ENCODE peak calls at places on chromosomes 12 and 14, in seven cellular contexts. One of them, this sample, is unnamed. For H3K4me1, the result is how much of the 10 kb centered on the place peaks cover.

GRCh38 chr12:8680533-8680932 is 17.3 kb upstream of the RIMKLB start:
- DNase-seq in tibial artery: no peak
- DNase-seq in BE2C: no peak
- DNase-seq in heart left ventricle: no peak
- DNase-seq in upper lobe of right lung: no peak
- DNase-seq in lung: no peak
- DNase-seq in left ventricle myocardium inferior: no peak
- DNase-seq in this sample: no peak

GRCh38 chr12:120155072-120155471 is 38.5 kb upstream of the RAB35 start:
- DNase-seq in tibial artery: no peak
- DNase-seq in BE2C: no peak
- DNase-seq in heart left ventricle: no peak
- DNase-seq in upper lobe of right lung: no peak
- DNase-seq in lung: no peak
- DNase-seq in left ventricle myocardium inferior: no peak
- DNase-seq in this sample: no peak

GRCh38 chr12:121008347-121009098 is 7.8 kb downstream of the C12orf43 start:
- DNase-seq in tibial artery: no peak
- DNase-seq in BE2C: no peak
- DNase-seq in heart left ventricle: no peak
- DNase-seq in upper lobe of right lung: peak
- DNase-seq in lung: no peak
- DNase-seq in left ventricle myocardium inferior: no peak
- DNase-seq in this sample: no peak

GRCh38 chr12:56333197-56333678 is 562 bp downstream of the PAN2 start:
- DNase-seq in tibial artery: no peak
- DNase-seq in BE2C: no peak
- DNase-seq in heart left ventricle: no peak
- DNase-seq in upper lobe of right lung: no peak
- DNase-seq in lung: no peak
- DNase-seq in left ventricle myocardium inferior: no peak
- DNase-seq in this sample: no peak

GRCh38 chr12:29073631-29074239 is 75.3 kb upstream of the FAR2 start:
- DNase-seq in tibial artery: no peak
- DNase-seq in BE2C: peak
- DNase-seq in heart left ventricle: no peak
- DNase-seq in upper lobe of right lung: no peak
- DNase-seq in lung: no peak
- DNase-seq in left ventricle myocardium inferior: no peak
- DNase-seq in this sample: no peak

GRCh38 chr12:110785240-110785639 is 42.5 kb upstream of the PPP1CC start:
- DNase-seq in tibial artery: no peak
- DNase-seq in BE2C: peak
- DNase-seq in heart left ventricle: no peak
- DNase-seq in upper lobe of right lung: no peak
- DNase-seq in lung: no peak
- DNase-seq in left ventricle myocardium inferior: no peak
- DNase-seq in this sample: no peak

GRCh38 chr12:52175411-52176350 is 16.1 kb downstream of the KRT80 start:
- DNase-seq in tibial artery: no peak
- DNase-seq in BE2C: no peak
- DNase-seq in heart left ventricle: no peak
- DNase-seq in upper lobe of right lung: no peak
- DNase-seq in lung: no peak
- DNase-seq in left ventricle myocardium inferior: no peak
- DNase-seq in this sample: no peak

GRCh38 chr12:126038434-126038833 is 973.2 kb downstream of the AACS start:
- DNase-seq in tibial artery: no peak
- DNase-seq in BE2C: no peak
- DNase-seq in heart left ventricle: no peak
- DNase-seq in upper lobe of right lung: no peak
- DNase-seq in lung: no peak
- DNase-seq in left ventricle myocardium inferior: no peak
- DNase-seq in this sample: no peak

GRCh38 chr12:92718483-92718985 is 15.7 kb downstream of the PLEKHG7 start:
- DNase-seq in tibial artery: no peak
- DNase-seq in BE2C: no peak
- DNase-seq in heart left ventricle: no peak
- DNase-seq in upper lobe of right lung: no peak
- DNase-seq in lung: no peak
- DNase-seq in left ventricle myocardium inferior: no peak
- DNase-seq in this sample: no peak

GRCh38 chr12:5176058-5176457 is 132.4 kb downstream of the KCNA5 start:
- DNase-seq in tibial artery: no peak
- DNase-seq in BE2C: no peak
- DNase-seq in heart left ventricle: no peak
- DNase-seq in upper lobe of right lung: no peak
- DNase-seq in lung: no peak
- DNase-seq in left ventricle myocardium inferior: no peak
- DNase-seq in this sample: no peak

DNA sequence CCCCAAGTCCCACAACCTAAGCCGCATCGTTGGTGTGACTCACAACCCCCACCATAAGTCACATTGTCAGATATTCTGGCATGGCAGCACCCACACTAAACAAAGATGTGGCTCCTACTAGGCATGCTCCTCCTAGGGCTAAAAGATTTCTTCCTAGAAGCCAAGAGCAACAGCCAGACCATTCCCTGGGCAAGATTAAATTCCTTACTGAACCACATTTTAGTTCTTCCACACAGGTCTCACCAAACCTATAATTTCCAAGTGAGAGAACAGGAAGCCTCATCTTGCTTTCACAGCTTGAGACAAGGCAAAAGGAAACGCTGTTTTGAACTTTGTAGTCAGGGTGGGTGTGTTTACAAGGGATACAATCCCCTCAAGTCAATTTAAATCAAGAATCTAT is 632.8 kb downstream of the DIO2 start:
- DNase-seq in tibial artery: no peak
- DNase-seq in BE2C: no peak
- DNase-seq in heart left ventricle: no peak
- DNase-seq in upper lobe of right lung: no peak
- DNase-seq in lung: no peak
- DNase-seq in left ventricle myocardium inferior: no peak
- DNase-seq in this sample: no peak
- H3K4me1 ChIP-seq in tibial artery: under half
- H3K4me1 ChIP-seq in BE2C: under half
- H3K4me1 ChIP-seq in heart left ventricle: under half
- H3K4me1 ChIP-seq in upper lobe of right lung: under half
- H3K4me1 ChIP-seq in lung: under half
- H3K4me1 ChIP-seq in left ventricle myocardium inferior: under half
- H3K4me1 ChIP-seq in this sample: under half

DNA sequence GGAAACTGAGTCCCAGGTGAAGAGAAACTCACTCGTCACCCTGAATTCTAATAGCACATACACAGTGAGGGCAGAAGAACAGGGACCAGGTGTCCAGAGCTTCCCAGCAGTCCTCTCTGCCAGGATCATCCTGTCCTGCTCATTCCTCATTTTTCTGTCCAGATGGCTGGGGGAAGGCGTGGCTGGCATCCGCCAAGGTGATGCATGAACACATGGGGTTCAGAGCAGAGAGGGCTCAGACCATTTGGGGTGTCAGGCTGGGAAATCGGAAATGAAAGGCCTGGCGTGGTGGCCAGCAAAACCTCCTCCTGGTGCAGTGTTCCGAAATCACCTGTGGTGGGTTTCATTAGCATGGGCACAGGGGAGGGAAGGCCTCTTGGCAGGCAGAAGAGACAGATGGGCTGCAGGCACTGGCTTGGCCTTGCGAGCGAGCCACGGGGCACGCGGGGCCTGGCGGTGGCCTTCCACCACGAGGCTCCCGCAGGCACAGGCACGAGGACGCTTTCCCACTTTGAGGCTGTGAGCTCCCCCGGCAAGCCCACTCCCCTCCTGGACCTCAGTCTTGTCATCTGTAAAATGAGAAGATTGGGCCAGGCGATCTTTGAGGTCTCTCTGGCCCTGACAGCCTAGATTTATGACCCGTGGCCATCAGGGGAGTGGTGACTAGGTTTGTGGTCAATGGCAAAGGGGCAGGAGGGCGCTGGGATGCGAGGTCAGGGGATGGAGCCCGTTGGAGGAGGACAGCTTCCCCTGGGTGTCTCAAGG is 68.5 kb downstream of the TSPAN9 start:
- DNase-seq in tibial artery: no peak
- DNase-seq in BE2C: no peak
- DNase-seq in heart left ventricle: no peak
- DNase-seq in upper lobe of right lung: peak
- DNase-seq in lung: no peak
- DNase-seq in left ventricle myocardium inferior: no peak
- DNase-seq in this sample: no peak
- H3K4me1 ChIP-seq in tibial artery: under half
- H3K4me1 ChIP-seq in BE2C: under half
- H3K4me1 ChIP-seq in heart left ventricle: half or more
- H3K4me1 ChIP-seq in upper lobe of right lung: under half
- H3K4me1 ChIP-seq in lung: under half
- H3K4me1 ChIP-seq in left ventricle myocardium inferior: half or more
- H3K4me1 ChIP-seq in this sample: under half

GRCh38 chr14:105489607-105490317 is 1.3 kb upstream of the TEDC1 start:
- DNase-seq in tibial artery: peak
- DNase-seq in BE2C: peak
- DNase-seq in heart left ventricle: peak
- DNase-seq in upper lobe of right lung: peak
- DNase-seq in lung: peak
- DNase-seq in left ventricle myocardium inferior: peak
- DNase-seq in this sample: peak

GRCh38 chr14:105486974-105487448 is 325 bp downstream of the CRIP1 start:
- DNase-seq in tibial artery: peak
- DNase-seq in BE2C: peak
- DNase-seq in heart left ventricle: peak
- DNase-seq in upper lobe of right lung: no peak
- DNase-seq in lung: peak
- DNase-seq in left ventricle myocardium inferior: peak
- DNase-seq in this sample: peak

GRCh38 chr14:105487449-105487985 is 831 bp downstream of the CRIP1 start:
- DNase-seq in tibial artery: peak
- DNase-seq in BE2C: no peak
- DNase-seq in heart left ventricle: peak
- DNase-seq in upper lobe of right lung: peak
- DNase-seq in lung: no peak
- DNase-seq in left ventricle myocardium inferior: peak
- DNase-seq in this sample: peak

GRCh38 chr14:105488781-105489606 is 2.1 kb upstream of the TEDC1 start:
- DNase-seq in tibial artery: no peak
- DNase-seq in BE2C: no peak
- DNase-seq in heart left ventricle: peak
- DNase-seq in upper lobe of right lung: no peak
- DNase-seq in lung: no peak
- DNase-seq in left ventricle myocardium inferior: peak
- DNase-seq in this sample: peak

DNA sequence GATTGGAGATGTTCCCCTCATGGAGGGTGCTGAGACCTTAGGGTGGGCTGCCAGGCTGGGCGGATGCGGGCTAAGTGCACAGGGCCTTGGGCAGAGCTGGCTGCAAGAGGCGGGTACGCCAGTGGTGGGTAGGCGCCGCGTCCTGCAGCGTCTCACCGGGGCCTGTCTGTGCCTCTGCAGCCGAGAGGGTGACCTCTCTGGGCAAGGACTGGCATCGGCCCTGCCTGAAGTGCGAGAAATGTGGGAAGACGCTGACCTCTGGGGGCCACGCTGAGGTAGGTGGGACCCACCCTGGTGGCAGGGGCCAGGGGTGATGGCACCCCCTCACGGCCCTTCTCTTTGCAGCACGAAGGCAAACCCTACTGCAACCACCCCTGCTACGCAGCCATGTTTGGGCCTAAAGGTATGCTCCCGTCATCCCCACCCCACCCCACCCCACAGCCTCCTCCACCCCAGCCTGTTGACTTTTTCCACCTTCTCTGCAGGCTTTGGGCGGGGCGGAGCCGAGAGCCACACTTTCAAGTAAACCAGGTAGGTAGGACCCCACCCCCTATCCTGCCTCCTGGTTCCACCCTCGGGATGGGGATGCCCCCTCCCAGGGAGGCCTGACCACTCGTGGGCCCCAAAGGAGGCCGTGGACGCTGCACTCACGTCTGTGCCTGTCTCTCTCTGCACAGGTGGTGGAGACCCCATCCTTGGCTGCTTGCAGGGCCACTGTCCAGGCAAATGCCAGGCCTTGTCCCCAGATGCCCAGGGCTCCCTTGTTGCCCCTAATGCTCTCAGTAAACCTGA is 1.5 kb downstream of the CRIP1 start:
- DNase-seq in tibial artery: no peak
- DNase-seq in BE2C: no peak
- DNase-seq in heart left ventricle: peak
- DNase-seq in upper lobe of right lung: no peak
- DNase-seq in lung: no peak
- DNase-seq in left ventricle myocardium inferior: peak
- DNase-seq in this sample: peak
- H3K4me1 ChIP-seq in tibial artery: half or more
- H3K4me1 ChIP-seq in BE2C: under half
- H3K4me1 ChIP-seq in heart left ventricle: half or more
- H3K4me1 ChIP-seq in upper lobe of right lung: under half
- H3K4me1 ChIP-seq in lung: under half
- H3K4me1 ChIP-seq in left ventricle myocardium inferior: half or more
- H3K4me1 ChIP-seq in this sample: under half

GRCh38 chr14:99754141-99755067 is 38.8 kb upstream of the EML1 start:
- DNase-seq in tibial artery: peak
- DNase-seq in BE2C: no peak
- DNase-seq in heart left ventricle: no peak
- DNase-seq in upper lobe of right lung: peak
- DNase-seq in lung: no peak
- DNase-seq in left ventricle myocardium inferior: peak
- DNase-seq in this sample: peak

GRCh38 chr14:99751539-99752485 is 41.4 kb upstream of the EML1 start:
- DNase-seq in tibial artery: no peak
- DNase-seq in BE2C: peak
- DNase-seq in heart left ventricle: no peak
- DNase-seq in upper lobe of right lung: no peak
- DNase-seq in lung: no peak
- DNase-seq in left ventricle myocardium inferior: peak
- DNase-seq in this sample: peak

GRCh38 chr14:99750746-99751450 is 42.3 kb upstream of the EML1 start:
- DNase-seq in tibial artery: no peak
- DNase-seq in BE2C: no peak
- DNase-seq in heart left ventricle: no peak
- DNase-seq in upper lobe of right lung: no peak
- DNase-seq in lung: no peak
- DNase-seq in left ventricle myocardium inferior: no peak
- DNase-seq in this sample: peak

GRCh38 chr14:99753225-99754140 is 39.7 kb upstream of the EML1 start:
- DNase-seq in tibial artery: no peak
- DNase-seq in BE2C: no peak
- DNase-seq in heart left ventricle: no peak
- DNase-seq in upper lobe of right lung: no peak
- DNase-seq in lung: no peak
- DNase-seq in left ventricle myocardium inferior: no peak
- DNase-seq in this sample: no peak

DNA sequence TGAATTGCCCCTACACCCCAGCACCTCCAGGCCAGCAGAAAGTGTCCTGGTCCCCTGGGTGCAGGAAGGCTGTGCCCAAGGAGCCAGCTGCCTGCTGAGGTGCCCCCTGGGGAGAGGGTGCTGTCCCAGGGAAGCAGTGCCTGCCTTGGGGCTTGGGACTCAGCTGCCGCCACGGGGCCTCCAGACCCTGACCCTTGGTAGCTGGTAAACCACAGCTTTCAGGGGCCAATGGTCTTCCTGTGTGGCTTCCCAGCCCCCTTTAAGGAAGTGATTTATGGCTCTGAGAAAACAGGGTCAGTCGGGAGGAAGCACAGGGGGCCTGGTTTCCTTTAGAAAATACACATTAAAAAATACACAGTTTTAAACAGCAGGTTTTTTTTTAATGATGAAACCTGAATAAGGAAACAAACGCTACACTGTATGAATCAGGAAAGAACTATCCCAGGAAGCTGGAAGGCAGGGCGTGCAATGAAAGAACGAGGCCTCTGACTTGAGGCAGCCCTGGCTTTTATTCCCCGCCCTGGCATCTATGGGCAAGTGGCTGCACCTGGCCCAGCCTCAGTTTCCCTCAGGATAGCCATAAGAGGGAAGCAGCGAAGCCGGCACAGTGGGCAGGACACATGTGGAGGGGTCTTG is 40.6 kb upstream of the EML1 start:
- DNase-seq in tibial artery: no peak
- DNase-seq in BE2C: no peak
- DNase-seq in heart left ventricle: no peak
- DNase-seq in upper lobe of right lung: no peak
- DNase-seq in lung: no peak
- DNase-seq in left ventricle myocardium inferior: peak
- DNase-seq in this sample: peak
- H3K4me1 ChIP-seq in tibial artery: half or more
- H3K4me1 ChIP-seq in BE2C: under half
- H3K4me1 ChIP-seq in heart left ventricle: half or more
- H3K4me1 ChIP-seq in upper lobe of right lung: half or more
- H3K4me1 ChIP-seq in lung: under half
- H3K4me1 ChIP-seq in left ventricle myocardium inferior: half or more
- H3K4me1 ChIP-seq in this sample: under half

This sample was measured in right cardiac atrium.